ENCODE peak calls at places on chromosomes 2 and 18, in six cellular contexts. X is kidney glomerular epithelial cell, Z is anterior cingulate cortex, B is GM12891, A is germinal center, O is LoVo. Q is an unnamed sample.

GRCh38 chr18:10140928-10141327 is 227.1 kb downstream of the VAPA start:
- DNase-seq in X (peak), Z (no peak), B (no peak), A (no peak), O (no peak), Q (no peak)

GRCh38 chr2:30201990-30202389 is 29.3 kb upstream of the LBH start:
- DNase-seq in X (no peak), Z (no peak), B (no peak), A (no peak), O (no peak), Q (no peak)

GRCh38 chr2:128487650-128488387 is 169.2 kb upstream of the HS6ST1 start:
- DNase-seq in X (no peak), Z (no peak), B (no peak), A (no peak), O (no peak), Q (no peak)

GRCh38 chr18:11811009-11811408 is 40.2 kb upstream of the CHMP1B start:
- DNase-seq in X (no peak), Z (no peak), B (no peak), A (no peak), O (no peak), Q (no peak)

GRCh38 chr2:84022810-84023431 is 436.2 kb downstream of the SUCLG1 start:
- DNase-seq in X (peak), Z (no peak), B (no peak), A (no peak), O (peak), Q (no peak)

GRCh38 chr18:8498905-8499304 is 110.3 kb upstream of the RAB12 start:
- DNase-seq in X (no peak), Z (no peak), B (no peak), A (no peak), O (no peak), Q (no peak)

GRCh38 chr2:216142540-216142939 is 33.4 kb downstream of the XRCC5 start:
- DNase-seq in X (no peak), Z (no peak), B (peak), A (no peak), O (no peak), Q (peak)

GRCh38 chr2:84832772-84833461 is 48.0 kb downstream of the TRABD2A start:
- DNase-seq in X (no peak), Z (no peak), B (peak), A (peak), O (no peak), Q (peak)

GRCh38 chr2:119114266-119114665 is 44.3 kb downstream of the C1QL2 start:
- DNase-seq in X (no peak), Z (no peak), B (no peak), A (no peak), O (no peak), Q (no peak)

GRCh38 chr18:46416706-46417638 is 240.0 kb downstream of the LOXHD1 start:
- DNase-seq in X (no peak), Z (no peak), B (peak), A (peak), O (no peak), Q (no peak)